ENCODE peak calls at places on chromosomes 3 and 15, in seven cellular contexts. M is transverse colon, G is neural progenitor cell, I is mesenteric fat pad, H is left cardiac atrium, S is NCI-H69, Z is iris pigment epithelial cell. X is an unnamed sample.
A peak's percentile ranks its signal among the peaks of the same experiment; 100 is the strongest.

GRCh38 chr3:58160399-58160798 is 50.4 kb downstream of the DNASE1L3 start:
- DNase-seq in I (no peak), M (no peak), Z (no peak), S (no peak), G (no peak), H (no peak), X (no peak)

GRCh38 chr3:48141225-48142137 is 46.7 kb downstream of the CDC25A start:
- DNase-seq in S (no peak), Z (no peak), G (no peak), M (no peak), I (no peak), H (no peak), X (no peak)

GRCh38 chr15:47296911-47297310 is 420.4 kb upstream of the SEMA6D start:
- DNase-seq in I (no peak), H (no peak), S (no peak), M (no peak), G (no peak), Z (no peak), X (no peak)

GRCh38 chr3:188754286-188754685 is 417.5 kb upstream of the TPRG1 start:
- DNase-seq in I (no peak), G (no peak), H (no peak), Z (no peak), S (no peak), M (no peak), X (no peak)

GRCh38 chr3:138687236-138687635 is 78.7 kb downstream of the FAIM start:
- DNase-seq in M (no peak), I (no peak), S (no peak), G (no peak), H (no peak), Z (peak; percentile 64), X (no peak)

GRCh38 chr3:182241196-182241776 is 529.6 kb downstream of the SOX2 start:
- DNase-seq in H (no peak), S (no peak), I (no peak), M (no peak), Z (no peak), G (no peak), X (no peak)

GRCh38 chr15:70264738-70265465 is 167.2 kb upstream of the TLE3 start:
- DNase-seq in I (no peak), H (no peak), G (no peak), M (no peak), Z (no peak), S (no peak), X (no peak)

GRCh38 chr15:82317091-82317489 is 32.2 kb downstream of the GOLGA6L10 start:
- DNase-seq in I (peak; percentile 75), G (no peak), H (no peak), Z (no peak), S (no peak), M (no peak), X (no peak)

GRCh38 chr3:61814674-61815073 is 253.3 kb downstream of the PTPRG start:
- DNase-seq in I (no peak), Z (no peak), M (peak; percentile 47), G (no peak), H (no peak), S (peak; percentile 42), X (no peak)

GRCh38 chr3:11167590-11167989 is 13.3 kb downstream of the HRH1 start:
- DNase-seq in H (no peak), G (no peak), Z (no peak), M (no peak), I (peak; percentile 35), S (no peak), X (no peak)

GRCh38 chr3:32307591-32307990 is 69.1 kb downstream of the CMTM8 start:
- DNase-seq in M (no peak), H (no peak), Z (no peak), S (no peak), I (no peak), G (no peak), X (no peak)

GRCh38 chr15:47997712-47998111 is 123.1 kb upstream of the SLC24A5 start:
- DNase-seq in M (no peak), G (no peak), I (no peak), H (no peak), Z (no peak), S (no peak), X (no peak)

GRCh38 chr3:100399341-100400071 is 1.4 kb downstream of the TOMM70 start:
- DNase-seq in M (no peak), Z (no peak), H (no peak), S (no peak), G (no peak), I (no peak), X (no peak)

X was measured in body of pancreas.